ENCODE peak calls at places on chromosomes 7 and 10, in six cellular contexts. One of them, this sample, is unnamed.

GRCh38 chr10:45432700-45433472 is 58.9 kb downstream of the ALOX5 start:
- DNase-seq in activated CD4-positive, alpha-beta T cell treated with anti-CD3 and anti-CD28 coated beads for 4 hours: no peak
- DNase-seq in NCI-H2029: no peak
- DNase-seq in GM19239: no peak
- DNase-seq in NAMALWA: no peak
- DNase-seq in cardiac septum: no peak
- DNase-seq in this sample: no peak

GRCh38 chr10:93072225-93072712 is 1.4 kb upstream of the CYP26A1 start:
- DNase-seq in NCI-H2029: no peak
- DNase-seq in activated CD4-positive, alpha-beta T cell treated with anti-CD3 and anti-CD28 coated beads for 4 hours: no peak
- DNase-seq in NAMALWA: peak
- DNase-seq in GM19239: no peak
- DNase-seq in cardiac septum: no peak
- DNase-seq in this sample: no peak

GRCh38 chr7:28298870-28299484 is 113.3 kb upstream of the CREB5 start:
- DNase-seq in NAMALWA: peak
- DNase-seq in activated CD4-positive, alpha-beta T cell treated with anti-CD3 and anti-CD28 coated beads for 4 hours: no peak
- DNase-seq in cardiac septum: no peak
- DNase-seq in NCI-H2029: peak
- DNase-seq in GM19239: no peak
- DNase-seq in this sample: peak

GRCh38 chr10:77274046-77274795 is 363.4 kb downstream of the KCNMA1 start:
- DNase-seq in GM19239: no peak
- DNase-seq in cardiac septum: no peak
- DNase-seq in activated CD4-positive, alpha-beta T cell treated with anti-CD3 and anti-CD28 coated beads for 4 hours: no peak
- DNase-seq in NAMALWA: no peak
- DNase-seq in NCI-H2029: no peak
- DNase-seq in this sample: no peak

GRCh38 chr7:47367369-47367768 is 214.5 kb downstream of the TNS3 start:
- DNase-seq in GM19239: no peak
- DNase-seq in activated CD4-positive, alpha-beta T cell treated with anti-CD3 and anti-CD28 coated beads for 4 hours: no peak
- DNase-seq in NAMALWA: no peak
- DNase-seq in NCI-H2029: no peak
- DNase-seq in cardiac septum: no peak
- DNase-seq in this sample: no peak

GRCh38 chr10:86862786-86863185 is 94.6 kb downstream of the MMRN2 start:
- DNase-seq in activated CD4-positive, alpha-beta T cell treated with anti-CD3 and anti-CD28 coated beads for 4 hours: no peak
- DNase-seq in GM19239: no peak
- DNase-seq in cardiac septum: no peak
- DNase-seq in NAMALWA: no peak
- DNase-seq in NCI-H2029: no peak
- DNase-seq in this sample: no peak

GRCh38 chr10:110500515-110500905 is 2.8 kb downstream of the DUSP5 start:
- DNase-seq in activated CD4-positive, alpha-beta T cell treated with anti-CD3 and anti-CD28 coated beads for 4 hours: no peak
- DNase-seq in GM19239: no peak
- DNase-seq in NCI-H2029: no peak
- DNase-seq in cardiac septum: no peak
- DNase-seq in NAMALWA: no peak
- DNase-seq in this sample: no peak

GRCh38 chr10:7243873-7244272 is 167.0 kb downstream of the SFMBT2 start:
- DNase-seq in GM19239: peak
- DNase-seq in cardiac septum: no peak
- DNase-seq in NCI-H2029: no peak
- DNase-seq in activated CD4-positive, alpha-beta T cell treated with anti-CD3 and anti-CD28 coated beads for 4 hours: no peak
- DNase-seq in NAMALWA: peak
- DNase-seq in this sample: peak

GRCh38 chr7:100221767-100222444 is 2.2 kb downstream of the PVRIG start:
- DNase-seq in GM19239: no peak
- DNase-seq in activated CD4-positive, alpha-beta T cell treated with anti-CD3 and anti-CD28 coated beads for 4 hours: peak
- DNase-seq in cardiac septum: no peak
- DNase-seq in NCI-H2029: no peak
- DNase-seq in NAMALWA: no peak
- DNase-seq in this sample: no peak

GRCh38 chr7:43868681-43869017 is 668 bp downstream of the MRPS24 start:
- DNase-seq in NCI-H2029: no peak
- DNase-seq in NAMALWA: peak
- DNase-seq in activated CD4-positive, alpha-beta T cell treated with anti-CD3 and anti-CD28 coated beads for 4 hours: no peak
- DNase-seq in cardiac septum: no peak
- DNase-seq in GM19239: no peak
- DNase-seq in this sample: no peak

GRCh38 chr7:158120313-158120712 is 467.3 kb downstream of the PTPRN2 start:
- DNase-seq in activated CD4-positive, alpha-beta T cell treated with anti-CD3 and anti-CD28 coated beads for 4 hours: no peak
- DNase-seq in cardiac septum: peak
- DNase-seq in NAMALWA: no peak
- DNase-seq in GM19239: no peak
- DNase-seq in NCI-H2029: no peak
- DNase-seq in this sample: no peak

GRCh38 chr10:129506101-129506797 is 39.2 kb downstream of the MGMT start:
- DNase-seq in activated CD4-positive, alpha-beta T cell treated with anti-CD3 and anti-CD28 coated beads for 4 hours: no peak
- DNase-seq in cardiac septum: no peak
- DNase-seq in NCI-H2029: no peak
- DNase-seq in GM19239: no peak
- DNase-seq in NAMALWA: no peak
- DNase-seq in this sample: no peak

GRCh38 chr7:151406886-151407583 is 2.8 kb downstream of the WDR86 start:
- DNase-seq in NAMALWA: no peak
- DNase-seq in NCI-H2029: no peak
- DNase-seq in cardiac septum: no peak
- DNase-seq in GM19239: no peak
- DNase-seq in activated CD4-positive, alpha-beta T cell treated with anti-CD3 and anti-CD28 coated beads for 4 hours: no peak
- DNase-seq in this sample: no peak

GRCh38 chr7:83957333-83957732 is 237.3 kb downstream of the SEMA3A start:
- DNase-seq in NCI-H2029: no peak
- DNase-seq in cardiac septum: no peak
- DNase-seq in activated CD4-positive, alpha-beta T cell treated with anti-CD3 and anti-CD28 coated beads for 4 hours: no peak
- DNase-seq in NAMALWA: no peak
- DNase-seq in GM19239: no peak
- DNase-seq in this sample: no peak

GRCh38 chr10:126017961-126018560 is 121.7 kb downstream of the FANK1 start:
- DNase-seq in activated CD4-positive, alpha-beta T cell treated with anti-CD3 and anti-CD28 coated beads for 4 hours: no peak
- DNase-seq in GM19239: no peak
- DNase-seq in NAMALWA: no peak
- DNase-seq in cardiac septum: no peak
- DNase-seq in NCI-H2029: no peak
- DNase-seq in this sample: no peak

GRCh38 chr10:123043409-123043925 is 34.7 kb downstream of the ACADSB start:
- DNase-seq in NAMALWA: peak
- DNase-seq in GM19239: peak
- DNase-seq in cardiac septum: no peak
- DNase-seq in NCI-H2029: no peak
- DNase-seq in activated CD4-positive, alpha-beta T cell treated with anti-CD3 and anti-CD28 coated beads for 4 hours: peak
- DNase-seq in this sample: peak

GRCh38 chr7:80533287-80533686 is 21.4 kb upstream of the GNAT3 start:
- DNase-seq in NCI-H2029: no peak
- DNase-seq in NAMALWA: no peak
- DNase-seq in cardiac septum: no peak
- DNase-seq in GM19239: no peak
- DNase-seq in activated CD4-positive, alpha-beta T cell treated with anti-CD3 and anti-CD28 coated beads for 4 hours: no peak
- DNase-seq in this sample: no peak

GRCh38 chr10:29618341-29619171 is 16.2 kb downstream of the SVIL start:
- DNase-seq in GM19239: no peak
- DNase-seq in activated CD4-positive, alpha-beta T cell treated with anti-CD3 and anti-CD28 coated beads for 4 hours: no peak
- DNase-seq in cardiac septum: no peak
- DNase-seq in NCI-H2029: no peak
- DNase-seq in NAMALWA: no peak
- DNase-seq in this sample: no peak

GRCh38 chr10:35540296-35541164 is 64.6 kb upstream of the GJD4 start:
- DNase-seq in cardiac septum: no peak
- DNase-seq in NAMALWA: no peak
- DNase-seq in activated CD4-positive, alpha-beta T cell treated with anti-CD3 and anti-CD28 coated beads for 4 hours: no peak
- DNase-seq in GM19239: no peak
- DNase-seq in NCI-H2029: no peak
- DNase-seq in this sample: no peak

GRCh38 chr7:158655931-158656441 is 48.6 kb downstream of the NCAPG2 start:
- DNase-seq in activated CD4-positive, alpha-beta T cell treated with anti-CD3 and anti-CD28 coated beads for 4 hours: peak
- DNase-seq in cardiac septum: no peak
- DNase-seq in NAMALWA: no peak
- DNase-seq in GM19239: peak
- DNase-seq in NCI-H2029: no peak
- DNase-seq in this sample: no peak

GRCh38 chr7:130381468-130382312 is 1.4 kb downstream of the CPA1 start:
- DNase-seq in NAMALWA: no peak
- DNase-seq in GM19239: no peak
- DNase-seq in NCI-H2029: no peak
- DNase-seq in cardiac septum: no peak
- DNase-seq in activated CD4-positive, alpha-beta T cell treated with anti-CD3 and anti-CD28 coated beads for 4 hours: no peak
- DNase-seq in this sample: no peak

GRCh38 chr10:5888843-5889623 is 660 bp downstream of the ANKRD16 start:
- DNase-seq in NAMALWA: peak
- DNase-seq in cardiac septum: peak
- DNase-seq in NCI-H2029: no peak
- DNase-seq in GM19239: no peak
- DNase-seq in activated CD4-positive, alpha-beta T cell treated with anti-CD3 and anti-CD28 coated beads for 4 hours: peak
- DNase-seq in this sample: peak

GRCh38 chr7:84187087-84187805 is 7.3 kb downstream of the SEMA3A start:
- DNase-seq in NCI-H2029: no peak
- DNase-seq in cardiac septum: no peak
- DNase-seq in activated CD4-positive, alpha-beta T cell treated with anti-CD3 and anti-CD28 coated beads for 4 hours: no peak
- DNase-seq in GM19239: no peak
- DNase-seq in NAMALWA: no peak
- DNase-seq in this sample: no peak